ENCODE peak calls at places on chromosomes 5 and 9, in nine cellular contexts. D is H1, Z is heart left ventricle, E is body of pancreas, W is right lobe of liver, A is fibroblast of lung, Y is lung, I is IMR-90, M is A549. G is an unnamed sample.

GRCh38 chr5:133510634-133511262 is 101.6 kb downstream of the FSTL4 start:
- DNase-seq in D (peak; percentile 39), M (no peak), E (no peak), Z (no peak), A (no peak), W (no peak), I (no peak), Y (no peak), G (no peak)

GRCh38 chr5:98314262-98314661 is 459.2 kb upstream of the RGMB start:
- DNase-seq in Y (no peak), W (no peak), E (no peak), D (no peak), A (peak; percentile 73), M (no peak), Z (no peak), I (peak; percentile 92), G (no peak)

GRCh38 chr5:42912184-42912766 is 100.6 kb upstream of the SELENOP start:
- DNase-seq in W (no peak), E (no peak), M (peak; percentile 73), I (peak; percentile 72), D (no peak), A (peak; percentile 84), Y (no peak), Z (no peak), G (peak; percentile 63)

GRCh38 chr5:68252678-68253520 is 37.3 kb downstream of the PIK3R1 start:
- DNase-seq in W (no peak), A (peak; percentile 85), I (peak; percentile 78), M (peak; percentile 64), Z (peak; percentile 59), Y (peak; percentile 58), E (peak; percentile 72), D (peak; percentile 58), G (peak; percentile 38)

GRCh38 chr9:122325124-122325523 is 45.7 kb upstream of the PTGS1 start:
- DNase-seq in Z (no peak), D (no peak), Y (no peak), I (peak; percentile 52), E (no peak), M (no peak), A (peak; percentile 32), W (no peak), G (no peak)

GRCh38 chr5:119356384-119357188 is 767 bp downstream of the TNFAIP8 start:
- DNase-seq in M (no peak), E (no peak), Z (no peak), Y (no peak), D (no peak), A (peak; percentile 62), I (no peak), W (no peak), G (no peak)

GRCh38 chr5:80665057-80665456 is 10.3 kb upstream of the DHFR start:
- DNase-seq in I (no peak), E (no peak), Z (no peak), M (no peak), A (no peak), Y (no peak), D (no peak), W (no peak), G (no peak)

GRCh38 chr9:78406146-78406545 is 109.2 kb downstream of the PSAT1 start:
- DNase-seq in Z (no peak), D (no peak), A (no peak), E (no peak), W (no peak), I (no peak), M (no peak), Y (no peak), G (no peak)

GRCh38 chr5:134226441-134227192 is 744 bp upstream of the PPP2CA start:
- DNase-seq in E (peak; percentile 90), W (no peak), A (peak; percentile 39), Z (no peak), M (peak; percentile 10), D (no peak), I (peak; percentile 54), Y (no peak), G (peak; percentile 84)

GRCh38 chr9:125982798-125983406 is 235.7 kb downstream of the PBX3 start:
- DNase-seq in W (no peak), Y (no peak), E (no peak), D (no peak), I (no peak), A (no peak), Z (no peak), M (no peak), G (no peak)

GRCh38 chr5:1449081-1449630 is 3.9 kb upstream of the SLC6A3 start:
- DNase-seq in Y (no peak), E (no peak), D (peak; percentile 19), A (no peak), I (no peak), M (no peak), Z (no peak), W (no peak), G (no peak)

GRCh38 chr9:93451762-93452709 is 551 bp downstream of the FAM120A start:
- DNase-seq in E (peak; percentile 70), D (peak; percentile 71), M (peak; percentile 62), I (peak; percentile 33), W (peak; percentile 66), Z (peak; percentile 52), Y (peak; percentile 45), A (peak; percentile 24), G (peak; percentile 37)

GRCh38 chr5:74424162-74424868 is 216.2 kb downstream of the ENC1 start:
- DNase-seq in W (peak; percentile 76), D (no peak), Z (no peak), I (no peak), E (peak; percentile 40), Y (peak; percentile 73), M (no peak), A (peak; percentile 45), G (no peak)

GRCh38 chr9:96376926-96377874 is 6.3 kb downstream of the SLC35D2 start:
- DNase-seq in D (no peak), E (peak; percentile 14), Z (no peak), I (peak; percentile 38), W (no peak), A (peak; percentile 38), Y (peak; percentile 75), M (no peak), G (no peak)

GRCh38 chr5:133944263-133945230 is 23.9 kb downstream of the C5orf15 start:
- DNase-seq in E (peak; percentile 84), I (peak; percentile 44), Y (peak; percentile 43), A (peak; percentile 60), W (no peak), D (peak; percentile 85), Z (no peak), M (peak; percentile 64), G (peak; percentile 44)

GRCh38 chr9:15250013-15250412 is 57.0 kb downstream of the TTC39B start:
- DNase-seq in M (no peak), A (no peak), I (no peak), E (no peak), W (no peak), D (no peak), Z (no peak), Y (no peak), G (no peak)

GRCh38 chr5:68565427-68565826 is 349.9 kb downstream of the PIK3R1 start:
- DNase-seq in D (no peak), W (no peak), A (no peak), I (no peak), Y (no peak), E (no peak), M (no peak), Z (no peak), G (no peak)

GRCh38 chr5:96703384-96703910 is 41.3 kb downstream of the CAST start:
- DNase-seq in W (peak; percentile 82), D (no peak), M (no peak), A (peak; percentile 55), I (no peak), E (peak; percentile 80), Y (no peak), Z (no peak), G (peak; percentile 89)

GRCh38 chr5:173676375-173676774 is 59.9 kb upstream of the BOD1 start:
- DNase-seq in W (no peak), D (no peak), Y (no peak), M (no peak), Z (no peak), A (no peak), I (no peak), E (no peak), G (no peak)

GRCh38 chr5:57406591-57406990 is 76.0 kb downstream of the ACTBL2 start:
- DNase-seq in A (no peak), I (no peak), E (no peak), D (no peak), W (no peak), Y (no peak), Z (no peak), M (no peak), G (no peak)

GRCh38 chr9:13575558-13575957 is 296.1 kb upstream of the MPDZ start:
- DNase-seq in M (no peak), Z (peak; percentile 61), A (no peak), E (no peak), W (no peak), D (no peak), I (no peak), Y (no peak), G (no peak)

GRCh38 chr5:151200913-151201445 is 22.9 kb downstream of the CCDC69 start:
- DNase-seq in A (no peak), Z (no peak), W (peak; percentile 15), I (no peak), D (no peak), Y (peak; percentile 23), E (no peak), M (no peak), G (no peak)

GRCh38 chr5:56669534-56670483 is 145.5 kb upstream of the MAP3K1 start:
- DNase-seq in W (peak; percentile 72), A (peak; percentile 66), Z (peak; percentile 46), M (no peak), E (peak; percentile 91), D (peak; percentile 47), I (peak; percentile 12), Y (peak; percentile 56), G (peak; percentile 89)

GRCh38 chr9:72576087-72576486 is 54.7 kb downstream of the TMC1 start:
- DNase-seq in W (no peak), A (no peak), I (no peak), Y (no peak), Z (no peak), E (no peak), M (no peak), D (no peak), G (no peak)
- H3K4me1 ChIP-seq in W (no peaks in the 10 kb centered on the region), A (peaks cover 18% of the 10 kb centered on the region), I (peaks cover 24% of the 10 kb centered on the region), Y (peaks cover 29% of the 10 kb centered on the region), Z (peaks cover 51% of the 10 kb centered on the region), E (peaks cover 10% of the 10 kb centered on the region), M (peaks cover 47% of the 10 kb centered on the region), D (no peaks in the 10 kb centered on the region), G (no peaks in the 10 kb centered on the region)

GRCh38 chr5:117262607-117263131 is 688.0 kb upstream of the SEMA6A start:
- DNase-seq in D (no peak), W (no peak), Z (no peak), M (no peak), A (no peak), I (no peak), E (no peak), Y (no peak), G (no peak)
- H3K4me3 ChIP-seq in D (no peak overlapping the region), W (no peak overlapping the region), Z (no peak overlapping the region), M (no peak overlapping the region), A (no peak overlapping the region), I (no peak overlapping the region), E (no peak overlapping the region), Y (no peak overlapping the region), G (no peak overlapping the region)

GRCh38 chr9:109588415-109588814 is 90.3 kb upstream of the PTPN3 start:
- DNase-seq in Y (no peak), Z (peak; percentile 8), E (no peak), I (no peak), A (no peak), M (no peak), W (no peak), D (no peak), G (no peak)
- H3K27ac ChIP-seq in Y (no peak overlapping the region), Z (peak overlapping the region; percentile 87), E (no peak overlapping the region), I (no peak overlapping the region), A (no peak overlapping the region), M (no peak overlapping the region), W (no peak overlapping the region), D (no peak overlapping the region), G (no peak overlapping the region)

GRCh38 chr9:94918038-94918753 is 191.7 kb downstream of the AOPEP start:
- DNase-seq in E (no peak), W (no peak), Z (no peak), M (peak; percentile 69), D (no peak), A (no peak), I (no peak), Y (no peak), G (no peak)
- H3K4me1 ChIP-seq in E (peaks cover 33% of the 10 kb centered on the region), W (no peaks in the 10 kb centered on the region), Z (peaks cover 48% of the 10 kb centered on the region), M (peaks cover 98% of the 10 kb centered on the region), D (peaks cover 25% of the 10 kb centered on the region), A (peaks cover 29% of the 10 kb centered on the region), I (peaks cover 35% of the 10 kb centered on the region), Y (peaks cover 12% of the 10 kb centered on the region), G (no peaks in the 10 kb centered on the region)

G was measured in CD4-positive, CD25-positive, alpha-beta regulatory T cell.